ENCODE peak calls at places on chromosomes 5 and 9, in four cellular contexts. F is MM.1S, S is endothelial cell of umbilical vein, N is H9. J is an unnamed sample.
A peak's percentile ranks its signal among the peaks of the same experiment; 100 is the strongest.

GRCh38 chr5:166880456-166880855 is 1411.0 kb upstream of the WWC1 start:
- DNase-seq in N (no peak), F (no peak), S (no peak), J (no peak)

GRCh38 chr9:120920495-120921178 is 6.0 kb downstream of the TRAF1 start:
- DNase-seq in N (no peak), F (no peak), S (no peak), J (no peak)

GRCh38 chr5:59464969-59465368 is 428.6 kb downstream of the PDE4D start:
- DNase-seq in F (no peak), N (no peak), S (no peak), J (no peak)

GRCh38 chr9:114303977-114304376 is 18.9 kb upstream of the ORM1 start:
- DNase-seq in F (no peak), S (no peak), N (no peak), J (peak; percentile 7)

GRCh38 chr9:126788631-126789349 is 16.1 kb upstream of the ZBTB43 start:
- DNase-seq in F (peak; percentile 85), N (no peak), S (no peak), J (no peak)

GRCh38 chr5:174327896-174328295 is 282.4 kb downstream of the NSG2 start:
- DNase-seq in N (no peak), S (no peak), F (no peak), J (no peak)

GRCh38 chr9:120894404-120895226 is 17.6 kb upstream of the PHF19 start:
- DNase-seq in S (peak; percentile 31), F (no peak), N (peak; percentile 58), J (no peak)

GRCh38 chr5:59357421-59357977 is 536.0 kb downstream of the PDE4D start:
- DNase-seq in S (no peak), N (no peak), F (no peak), J (no peak)

GRCh38 chr9:121227867-121228266 is 26.2 kb upstream of the RAB14 start:
- DNase-seq in S (no peak), F (no peak), N (no peak), J (no peak)

GRCh38 chr5:132495063-132495671 is 4.6 kb upstream of the IRF1 start:
- DNase-seq in F (no peak), S (no peak), N (peak; percentile 18), J (no peak)

GRCh38 chr9:127450170-127450830 is 906 bp downstream of the RPL12 start:
- DNase-seq in N (no peak), S (peak; percentile 16), F (no peak), J (peak; percentile 34)

GRCh38 chr5:105587963-105588662 is 2025.5 kb upstream of the NUDT12 start:
- DNase-seq in S (no peak), N (no peak), F (peak; percentile 25), J (no peak)

GRCh38 chr5:41808294-41808693 is 61.9 kb downstream of the OXCT1 start:
- DNase-seq in N (no peak), S (no peak), F (no peak), J (no peak)

GRCh38 chr5:55969956-55970355 is 24.8 kb downstream of the IL6ST start:
- DNase-seq in S (peak; percentile 49), F (no peak), N (no peak), J (no peak)

GRCh38 chr9:16442622-16443021 is 427.8 kb downstream of the BNC2 start:
- DNase-seq in F (no peak), S (no peak), N (peak; percentile 52), J (no peak)

GRCh38 chr5:10635257-10635860 is 71.5 kb downstream of the ANKRD33B start:
- DNase-seq in F (no peak), N (no peak), S (peak; percentile 64), J (no peak)

GRCh38 chr9:87889882-87890252 is 7.2 kb downstream of the SPATA31E1 start:
- DNase-seq in S (no peak), N (no peak), F (no peak), J (peak; percentile 15)

GRCh38 chr9:97863314-97863713 is 10.3 kb downstream of the FOXE1 start:
- DNase-seq in S (no peak), F (no peak), N (no peak), J (no peak)

GRCh38 chr5:167049043-167049663 is 1242.3 kb upstream of the WWC1 start:
- DNase-seq in F (peak; percentile 81), N (peak; percentile 36), S (peak; percentile 9), J (peak; percentile 49)

GRCh38 chr9:89798546-89799120 is 193.8 kb downstream of the GADD45G start:
- DNase-seq in S (no peak), N (no peak), F (no peak), J (no peak)

GRCh38 chr5:121940741-121941140 is 21.0 kb upstream of the SRFBP1 start:
- DNase-seq in N (no peak), F (no peak), S (no peak), J (no peak)

GRCh38 chr9:19124430-19124793 is 2.9 kb downstream of the PLIN2 start:
- DNase-seq in S (no peak), N (no peak), F (no peak), J (no peak)

GRCh38 chr5:151770383-151771258 is 1.1 kb upstream of the G3BP1 start:
- DNase-seq in S (peak; percentile 67), N (peak; percentile 81), F (peak; percentile 72), J (peak; percentile 67)

GRCh38 chr5:1118738-1119137 is 6.9 kb upstream of the SLC12A7 start:
- DNase-seq in S (no peak), F (no peak), N (no peak), J (peak; percentile 84)

GRCh38 chr5:154479160-154479943 is 1.3 kb upstream of the HAND1 start:
- DNase-seq in F (no peak), N (peak; percentile 47), S (no peak), J (no peak)

DNA sequence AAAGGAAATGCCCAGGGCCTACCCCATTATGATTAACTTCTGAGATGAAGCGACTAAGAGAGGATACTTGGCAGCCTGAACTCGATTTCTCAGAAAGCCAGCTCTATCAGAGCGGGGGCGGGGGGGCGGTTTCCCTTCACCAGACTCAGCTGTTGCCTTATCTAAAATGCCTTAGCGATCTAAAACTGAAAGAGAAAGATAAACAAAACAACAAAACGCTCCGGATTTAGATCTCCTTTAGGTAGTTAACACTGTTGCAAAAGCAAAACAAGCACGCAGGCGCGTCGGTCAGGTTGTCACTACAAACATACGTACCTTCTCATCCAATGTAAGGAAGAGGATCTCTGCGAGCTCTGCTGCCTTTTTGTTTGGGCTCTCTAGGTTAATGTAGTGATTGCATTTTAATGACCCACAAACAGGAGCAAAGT is 1.1 kb downstream of the EPB41L4A start:
- DNase-seq in F (peak; percentile 94), S (peak; percentile 80), N (no peak), J (peak; percentile 62)
- H3K9ac ChIP-seq in F (peak overlapping the region; percentile 30), S (peak overlapping the region; percentile 74), N (no peak overlapping the region), J (peak overlapping the region; percentile 14)

DNA sequence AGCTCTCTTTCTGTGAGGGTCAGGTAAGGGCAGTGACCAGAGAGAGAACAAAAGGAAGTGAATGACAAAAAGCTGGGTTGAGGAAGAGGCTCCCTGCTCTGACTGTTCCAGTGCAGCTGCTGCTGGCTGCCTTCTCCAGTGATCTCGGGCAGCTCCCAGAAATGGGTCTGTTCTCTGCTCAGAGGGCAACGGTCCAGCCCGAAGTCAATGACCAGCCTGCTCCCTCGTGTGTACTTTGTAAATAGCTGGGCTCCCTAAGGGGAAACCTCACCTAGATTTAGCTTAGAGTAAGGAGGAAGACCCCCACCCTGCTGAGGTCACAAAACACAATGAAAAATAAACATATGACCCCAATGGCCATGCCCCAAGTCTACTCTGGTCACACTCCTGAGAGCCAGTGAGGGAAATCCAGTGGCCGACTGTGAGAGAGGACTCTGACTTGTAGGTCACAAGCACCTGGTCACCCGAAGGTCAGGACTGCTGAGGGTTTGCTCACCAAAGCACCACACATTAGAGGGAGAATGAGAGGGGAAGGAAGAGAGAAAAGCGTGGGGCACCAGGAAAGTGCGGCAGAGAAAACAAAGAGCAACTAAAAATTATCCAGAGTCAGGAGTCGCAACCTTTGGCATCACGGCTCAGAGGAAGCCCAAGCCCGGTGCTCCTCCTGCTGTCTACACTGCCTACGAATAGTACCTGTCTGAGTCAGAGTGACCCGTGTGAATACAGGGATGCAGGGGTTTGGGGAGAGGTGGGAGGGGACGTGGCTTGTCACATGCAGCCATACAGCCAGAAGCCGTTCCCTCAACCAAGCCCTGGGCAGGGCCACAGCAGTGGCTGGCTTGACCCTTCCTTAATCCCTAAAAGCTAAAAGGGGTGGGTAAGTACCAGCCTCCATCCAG is 19.8 kb downstream of the NIPAL4 start:
- DNase-seq in N (peak; percentile 37), F (no peak), S (no peak), J (no peak)
- H3K4me1 ChIP-seq in N (peaks cover 5% of the 10 kb centered on the region), F (no peaks in the 10 kb centered on the region), S (no peaks in the 10 kb centered on the region), J (no peaks in the 10 kb centered on the region)

GRCh38 chr9:70563010-70563409 is 148.6 kb upstream of the KLF9 start:
- DNase-seq in S (no peak), F (no peak), N (no peak), J (no peak)
- H3K9ac ChIP-seq in S (no peak overlapping the region), F (peak overlapping the region; percentile 42), N (no peak overlapping the region), J (no peak overlapping the region)

DNA sequence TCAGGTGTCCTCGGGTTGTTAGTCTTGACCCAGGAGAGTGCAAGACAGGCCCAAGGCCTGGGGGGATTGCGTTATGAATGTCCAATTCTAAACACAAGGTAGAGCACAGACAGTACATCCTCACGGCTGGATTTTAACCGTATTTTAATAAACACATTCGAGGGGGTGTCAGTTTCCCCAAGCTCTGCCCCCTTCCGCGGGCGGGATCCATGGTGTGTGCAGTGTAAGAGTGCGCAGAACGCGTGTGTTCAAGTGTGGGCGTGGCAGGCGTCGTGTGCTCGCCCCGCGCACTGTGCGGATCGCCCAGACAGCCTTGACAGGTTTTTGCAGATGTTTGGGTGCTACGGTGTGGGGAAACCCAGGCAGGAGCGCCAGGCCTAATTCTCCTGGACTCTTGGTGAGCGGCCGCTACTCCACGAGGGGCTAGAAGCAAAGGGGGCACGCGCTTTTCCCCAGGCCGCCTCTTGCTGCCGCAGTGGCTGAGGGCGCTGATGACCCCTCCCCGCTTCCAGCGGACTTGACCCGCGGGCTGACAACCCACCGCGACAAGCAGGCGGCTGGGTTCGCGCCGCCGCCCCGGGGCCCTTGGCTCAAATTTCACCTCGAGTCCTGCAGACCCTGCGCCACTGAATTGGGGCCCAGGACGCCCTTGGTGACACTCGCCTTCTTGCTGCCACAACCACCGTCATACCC is 6.0 kb upstream of the DMRT3 start:
- DNase-seq in N (peak; percentile 82), F (no peak), S (no peak), J (no peak)
- H3K4me1 ChIP-seq in N (peaks cover 2% of the 10 kb centered on the region), F (no peaks in the 10 kb centered on the region), S (no peaks in the 10 kb centered on the region), J (peaks cover 14% of the 10 kb centered on the region)

J was measured in colonic mucosa.